ENCODE peak calls at places on chromosomes 7 and 10, in six cellular contexts. Z is esophagus squamous epithelium, J is GM12878, U is stomach, Y is IMR-90, R is adrenal gland. B is an unnamed sample. For H3K4me1, the result is how much of the 10 kb centered on the place peaks cover.

GRCh38 chr10:101441539-101442455 is 87.8 kb downstream of the BTRC start:
- DNase-seq in R (peak), Y (peak), Z (no peak), J (no peak), U (no peak), B (no peak)

GRCh38 chr7:148383651-148384050 is 206.9 kb upstream of the C7orf33 start:
- DNase-seq in J (no peak), R (no peak), Y (no peak), Z (no peak), U (no peak), B (no peak)

GRCh38 chr10:8245131-8246117 is 190.9 kb downstream of the GATA3 start:
- DNase-seq in U (no peak), Y (no peak), R (no peak), Z (no peak), J (no peak), B (no peak)

GRCh38 chr7:155665957-155666287 is 21.5 kb downstream of the RBM33 start:
- DNase-seq in Z (no peak), U (no peak), Y (peak), R (no peak), J (no peak), B (no peak)

GRCh38 chr7:9778367-9778766 is 1195.3 kb upstream of the PHF14 start:
- DNase-seq in Y (no peak), U (no peak), J (no peak), R (no peak), Z (no peak), B (no peak)

GRCh38 chr7:143444785-143445184 is 1.5 kb downstream of the TAS2R60 start:
- DNase-seq in R (no peak), Z (no peak), U (no peak), Y (no peak), J (no peak), B (no peak)

GRCh38 chr7:75064801-75065200 is 8.8 kb downstream of the RCC1L start:
- DNase-seq in Y (no peak), J (no peak), R (no peak), Z (no peak), U (no peak), B (no peak)

GRCh38 chr7:11294218-11294617 is 320.5 kb downstream of the PHF14 start:
- DNase-seq in Z (no peak), J (no peak), R (no peak), Y (no peak), U (no peak), B (no peak)

GRCh38 chr10:101060036-101060950 is 1.5 kb upstream of the KAZALD1 start:
- DNase-seq in Z (peak), R (peak), J (peak), U (peak), Y (peak), B (no peak)

GRCh38 chr7:128770238-128770637 is 5.4 kb downstream of the OPN1SW start:
- DNase-seq in J (no peak), Y (peak), U (no peak), R (no peak), Z (no peak), B (no peak)

GRCh38 chr7:128775744-128776474 is at the start of gene OPN1SW:
- DNase-seq in Y (no peak), J (no peak), R (no peak), U (no peak), Z (no peak), B (no peak)

GRCh38 chr7:128774921-128775320 is 673 bp downstream of the OPN1SW start:
- DNase-seq in J (no peak), U (no peak), R (no peak), Z (no peak), Y (no peak), B (no peak)

GRCh38 chr7:128774029-128774689 is 1.4 kb downstream of the OPN1SW start:
- DNase-seq in J (no peak), R (no peak), Z (no peak), U (no peak), Y (no peak), B (no peak)

GRCh38 chr7:128773604-128774003 is 2.0 kb downstream of the OPN1SW start:
- DNase-seq in Z (no peak), U (no peak), R (no peak), J (no peak), Y (no peak), B (no peak)
- TF ChIP-seq POLR2A in Z (no peak), U (no peak), R (no peak), J (peak), Y (no peak), B (no peak)

GRCh38 chr10:91043173-91043910 is 122.5 kb upstream of the ANKRD1 start:
- DNase-seq in U (no peak), Y (peak), J (peak), Z (no peak), R (peak), B (no peak)
- TF ChIP-seq CTCF in U (peak), Y (peak), J (peak), Z (peak), R (peak), B (no peak)

GRCh38 chr7:158700008-158700407 is 4.6 kb downstream of the NCAPG2 start:
- DNase-seq in Z (no peak), Y (no peak), J (no peak), U (no peak), R (no peak), B (no peak)

GRCh38 chr7:158702196-158702595 is 2.4 kb downstream of the NCAPG2 start:
- DNase-seq in U (no peak), Y (no peak), Z (no peak), J (no peak), R (no peak), B (no peak)

GRCh38 chr7:158704524-158705233 is at the start of gene NCAPG2:
- DNase-seq in Z (peak), Y (peak), U (peak), R (peak), J (peak), B (peak)

GRCh38 chr7:158705234-158705890 is 758 bp upstream of the NCAPG2 start:
- DNase-seq in R (no peak), Y (no peak), J (no peak), Z (no peak), U (no peak), B (no peak)

GRCh38 chr7:158702944-158703343 is 1.7 kb downstream of the NCAPG2 start:
- DNase-seq in J (no peak), Y (no peak), U (no peak), R (no peak), Z (no peak), B (no peak)
- H3K4me1 ChIP-seq in J (under half), Y (under half), U (under half), R (under half), Z (under half), B (under half)

DNA sequence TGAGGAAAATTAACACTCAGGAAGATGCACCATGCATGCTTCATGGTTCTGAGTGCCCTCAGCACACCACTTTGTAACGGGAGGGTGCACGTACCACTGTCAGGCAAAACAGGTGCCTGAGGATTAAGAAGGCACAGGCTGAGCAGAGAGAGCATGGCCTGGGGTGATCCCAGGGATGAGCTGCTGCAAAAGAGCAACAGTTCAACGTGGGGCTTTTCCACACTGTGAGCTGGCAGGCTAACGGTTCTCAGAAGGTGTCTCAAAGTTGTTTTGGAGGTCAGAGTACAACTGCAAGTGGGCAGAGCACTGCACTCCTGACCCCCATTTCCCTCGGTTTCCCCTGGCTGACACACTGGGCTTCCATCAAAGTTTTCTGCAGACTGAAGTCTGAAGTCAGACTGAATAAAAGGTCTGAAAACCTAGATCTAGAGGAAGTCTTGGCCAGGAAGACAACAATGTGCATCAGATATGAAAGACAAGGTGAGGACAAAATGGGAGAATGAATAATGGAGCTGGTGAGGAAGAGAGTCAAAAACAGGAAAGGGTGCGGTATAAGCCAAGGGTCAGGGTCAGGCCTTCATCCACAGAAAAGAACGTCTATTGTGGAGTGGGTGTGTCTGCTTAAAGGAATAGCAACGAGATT is 20.5 kb downstream of the ZNF438 start:
- DNase-seq in U (no peak), Y (no peak), Z (no peak), J (no peak), R (no peak), B (no peak)
- TF ChIP-seq POLR2A in U (no peak), Y (no peak), Z (no peak), J (no peak), R (no peak), B (no peak)

GRCh38 chr7:36881206-36881605 is 156.9 kb upstream of the AOAH start:
- DNase-seq in Z (no peak), J (no peak), U (no peak), Y (no peak), R (no peak), B (no peak)

GRCh38 chr7:36875794-36876193 is 151.5 kb upstream of the AOAH start:
- DNase-seq in R (no peak), Z (no peak), J (no peak), Y (no peak), U (no peak), B (no peak)

GRCh38 chr7:36879021-36879420 is 154.7 kb upstream of the AOAH start:
- DNase-seq in R (no peak), J (no peak), Y (no peak), U (no peak), Z (no peak), B (no peak)

GRCh38 chr7:36878288-36878687 is 154.0 kb upstream of the AOAH start:
- DNase-seq in R (no peak), Z (no peak), Y (no peak), U (no peak), J (no peak), B (no peak)

DNA sequence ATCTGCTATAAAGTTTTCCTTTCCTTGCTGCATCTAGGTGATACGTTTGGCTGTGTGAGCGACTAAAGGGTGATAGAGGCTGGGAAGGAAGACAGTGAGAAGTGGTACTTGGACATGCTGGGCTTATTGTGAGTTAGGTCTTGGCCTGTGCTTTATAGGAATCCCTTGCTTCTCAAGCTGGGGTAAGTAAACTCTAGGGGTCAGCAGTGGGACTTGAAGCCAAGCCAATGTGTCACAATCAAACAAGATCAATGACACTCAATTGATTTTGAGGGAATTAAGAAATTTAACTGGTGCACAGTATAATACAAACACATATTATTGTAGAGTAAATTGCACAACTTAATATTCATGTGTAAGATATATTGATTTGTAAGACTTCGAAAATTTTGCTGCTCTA is 155.8 kb upstream of the AOAH start:
- DNase-seq in Y (no peak), R (no peak), Z (no peak), U (no peak), J (no peak), B (no peak)
- TF ChIP-seq CTCF in Y (no peak), R (no peak), Z (no peak), U (no peak), J (peak), B (no peak)

DNA sequence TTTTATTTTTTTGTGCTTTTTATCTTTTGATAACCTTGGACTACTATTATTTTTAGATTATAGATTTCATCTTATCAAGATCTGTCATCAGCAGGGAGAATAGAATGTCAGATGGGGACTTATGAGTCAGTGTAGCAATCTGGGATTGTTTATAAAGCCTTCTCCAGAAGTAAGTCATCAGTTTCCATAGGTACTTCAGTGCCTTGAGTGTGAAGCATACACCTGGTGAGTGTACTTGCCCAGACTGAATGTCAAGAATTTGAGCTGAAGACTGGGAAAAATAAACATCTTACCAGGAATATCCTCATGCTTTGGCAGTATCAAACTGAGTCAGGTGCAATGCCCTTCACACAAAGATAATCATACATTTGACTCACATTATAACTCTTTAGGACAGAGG is 2.2 kb downstream of the CASD1 start:
- DNase-seq in J (no peak), Z (no peak), R (no peak), U (no peak), Y (peak), B (no peak)
- H3K4me1 ChIP-seq in J (under half), Z (under half), R (half or more), U (under half), Y (under half), B (under half)

B was measured in vagina.